ENCODE peak calls at places on chromosomes 16 and 17, in five cellular contexts. G, U, W, Y and K are unnamed samples.

GRCh38 chr17:78532922-78533640 is 44.1 kb downstream of the DNAH17 start:
- DNase-seq in Y (no peak), W (peak; percentile 35), U (no peak), G (peak; percentile 57), K (no peak)

GRCh38 chr17:15967706-15968399 is 22.9 kb downstream of the ADORA2B start:
- DNase-seq in W (no peak), G (no peak), U (no peak), Y (no peak), K (no peak)

GRCh38 chr16:81447383-81448101 is 2.9 kb downstream of the CMIP start:
- DNase-seq in G (no peak), W (peak; percentile 76), Y (no peak), U (peak; percentile 66), K (peak; percentile 59)

GRCh38 chr17:79985951-79986391 is 49.7 kb downstream of the TBC1D16 start:
- DNase-seq in Y (no peak), U (peak; percentile 4), W (peak; percentile 39), G (no peak), K (peak; percentile 8)

GRCh38 chr17:19308398-19308797 is 54.1 kb downstream of the B9D1 start:
- DNase-seq in Y (no peak), W (no peak), G (no peak), U (peak; percentile 23), K (no peak)

GRCh38 chr16:23398987-23399805 is 53.8 kb downstream of the COG7 start:
- DNase-seq in G (no peak), W (peak; percentile 89), Y (no peak), U (peak; percentile 58), K (peak; percentile 28)

GRCh38 chr16:68215302-68215701 is 20.6 kb downstream of the ESRP2 start:
- DNase-seq in W (peak; percentile 5), G (no peak), U (no peak), Y (no peak), K (no peak)

GRCh38 chr16:57531253-57531575 is 5.2 kb downstream of the CCDC102A start:
- DNase-seq in Y (no peak), W (no peak), U (peak; percentile 22), G (no peak), K (no peak)

GRCh38 chr16:56697456-56698155 is 15.3 kb downstream of the MT1X start:
- DNase-seq in U (no peak), Y (no peak), G (no peak), W (peak; percentile 20), K (no peak)

GRCh38 chr17:49695698-49696232 is 12.0 kb downstream of the SLC35B1 start:
- DNase-seq in Y (no peak), G (no peak), W (no peak), U (no peak), K (no peak)

GRCh38 chr16:50509521-50510341 is 38.5 kb upstream of the NKD1 start:
- DNase-seq in U (no peak), Y (peak; percentile 63), G (peak; percentile 35), W (peak; percentile 91), K (no peak)

GRCh38 chr16:46885960-46886763 is 2.0 kb downstream of the GPT2 start:
- DNase-seq in W (peak; percentile 76), U (no peak), Y (no peak), G (no peak), K (peak; percentile 41)

GRCh38 chr17:44820631-44821196 is 9.4 kb downstream of the GJC1 start:
- DNase-seq in W (no peak), U (no peak), G (peak; percentile 78), Y (no peak), K (no peak)

GRCh38 chr16:10880609-10881452 is 3.8 kb downstream of the CIITA start:
- DNase-seq in G (no peak), W (no peak), U (no peak), Y (no peak), K (no peak)

GRCh38 chr17:45361976-45362375 is 45.2 kb upstream of the MAP3K14 start:
- DNase-seq in W (peak; percentile 37), G (no peak), Y (peak; percentile 45), U (peak; percentile 22), K (no peak)

GRCh38 chr16:14375132-14375491 is 254.9 kb downstream of the PARN start:
- DNase-seq in Y (no peak), G (no peak), W (no peak), U (no peak), K (no peak)

GRCh38 chr16:27323781-27324561 is 10.2 kb downstream of the IL4R start:
- DNase-seq in U (no peak), Y (no peak), W (peak; percentile 66), G (no peak), K (no peak)

GRCh38 chr17:73203788-73204479 is 11.1 kb downstream of the COG1 start:
- DNase-seq in Y (no peak), U (no peak), G (no peak), W (no peak), K (no peak)

GRCh38 chr17:57431415-57431814 is 175.1 kb downstream of the MSI2 start:
- DNase-seq in W (no peak), U (no peak), Y (no peak), G (no peak), K (no peak)

GRCh38 chr16:23709536-23709935 is 3.5 kb downstream of the ERN2 start:
- DNase-seq in W (no peak), Y (no peak), U (no peak), G (no peak), K (no peak)

GRCh38 chr16:1654505-1655268 is 23.4 kb upstream of the JPT2 start:
- DNase-seq in W (no peak), G (no peak), Y (no peak), U (no peak), K (no peak)

GRCh38 chr17:45792995-45793755 is 9.1 kb downstream of the CRHR1 start:
- DNase-seq in G (no peak), W (no peak), U (no peak), Y (no peak), K (no peak)

GRCh38 chr16:83967838-83968482 is at the start of gene NECAB2:
- DNase-seq in G (peak; percentile 54), Y (no peak), W (peak; percentile 76), U (peak; percentile 66), K (peak; percentile 65)

GRCh38 chr17:44905006-44906000 is 6.1 kb upstream of the EFTUD2 start:
- DNase-seq in W (no peak), U (no peak), G (no peak), Y (no peak), K (no peak)

GRCh38 chr17:37607637-37608368 is 1.4 kb downstream of the SYNRG start:
- DNase-seq in G (no peak), U (no peak), W (no peak), Y (no peak), K (no peak)

GRCh38 chr16:65786916-65787315 is 579.6 kb upstream of the CDH5 start:
- DNase-seq in Y (no peak), U (no peak), W (no peak), G (no peak), K (peak; percentile 78)

GRCh38 chr17:50908860-50909764 is 43.0 kb upstream of the TOB1 start:
- DNase-seq in G (no peak), Y (no peak), U (peak; percentile 83), W (peak; percentile 94), K (peak; percentile 41)

GRCh38 chr17:19746517-19746916 is 1.6 kb downstream of the ALDH3A1 start:
- DNase-seq in G (no peak), W (no peak), U (no peak), Y (no peak), K (peak; percentile 5)

GRCh38 chr17:82238562-82239201 is 9.8 kb downstream of the SLC16A3 start:
- DNase-seq in W (peak; percentile 75), G (peak; percentile 95), U (peak; percentile 94), Y (peak; percentile 85), K (peak; percentile 79)
- H3K27ac ChIP-seq in W (no peak overlapping the region), G (peak overlapping the region; percentile 69), U (peak overlapping the region; percentile 82), Y (peak overlapping the region; percentile 62), K (no peak overlapping the region)

DNA sequence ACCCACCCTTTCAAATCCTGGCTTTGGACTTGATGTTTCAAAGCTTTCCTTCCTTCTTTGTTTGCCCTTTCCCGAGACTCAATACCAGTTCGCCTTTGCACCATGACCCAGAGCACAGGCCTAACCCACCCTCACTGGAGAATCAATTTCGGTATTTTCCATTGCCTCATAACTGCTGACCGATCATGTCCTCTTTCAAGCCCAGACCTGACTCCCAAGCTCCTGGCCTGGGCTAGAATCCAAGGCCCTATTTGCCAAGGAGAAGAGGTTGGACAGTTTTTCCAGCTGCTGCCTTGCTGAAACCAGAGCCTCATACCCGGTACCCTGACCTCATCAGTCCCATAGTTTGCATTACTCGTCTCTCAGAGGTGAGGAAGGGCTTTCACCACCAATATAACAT is 35.3 kb upstream of the HELZ start:
- DNase-seq in U (no peak), Y (no peak), G (no peak), W (no peak), K (no peak)
- H3K27ac ChIP-seq in U (no peak overlapping the region), Y (no peak overlapping the region), G (no peak overlapping the region), W (no peak overlapping the region), K (no peak overlapping the region)

GRCh38 chr17:75649687-75650086 is 16.5 kb downstream of the SMIM5 start:
- DNase-seq in Y (no peak), U (no peak), W (peak; percentile 36), G (no peak), K (no peak)

GRCh38 chr17:75652341-75652740 is 14.6 kb downstream of the RECQL5 start:
- DNase-seq in Y (no peak), W (no peak), U (no peak), G (no peak), K (no peak)

GRCh38 chr17:75650874-75651273 is 16.1 kb downstream of the RECQL5 start:
- DNase-seq in G (no peak), U (no peak), Y (no peak), W (peak; percentile 18), K (no peak)

GRCh38 chr17:75654176-75654575 is 12.8 kb downstream of the RECQL5 start:
- DNase-seq in W (no peak), G (no peak), Y (no peak), U (no peak), K (no peak)

DNA sequence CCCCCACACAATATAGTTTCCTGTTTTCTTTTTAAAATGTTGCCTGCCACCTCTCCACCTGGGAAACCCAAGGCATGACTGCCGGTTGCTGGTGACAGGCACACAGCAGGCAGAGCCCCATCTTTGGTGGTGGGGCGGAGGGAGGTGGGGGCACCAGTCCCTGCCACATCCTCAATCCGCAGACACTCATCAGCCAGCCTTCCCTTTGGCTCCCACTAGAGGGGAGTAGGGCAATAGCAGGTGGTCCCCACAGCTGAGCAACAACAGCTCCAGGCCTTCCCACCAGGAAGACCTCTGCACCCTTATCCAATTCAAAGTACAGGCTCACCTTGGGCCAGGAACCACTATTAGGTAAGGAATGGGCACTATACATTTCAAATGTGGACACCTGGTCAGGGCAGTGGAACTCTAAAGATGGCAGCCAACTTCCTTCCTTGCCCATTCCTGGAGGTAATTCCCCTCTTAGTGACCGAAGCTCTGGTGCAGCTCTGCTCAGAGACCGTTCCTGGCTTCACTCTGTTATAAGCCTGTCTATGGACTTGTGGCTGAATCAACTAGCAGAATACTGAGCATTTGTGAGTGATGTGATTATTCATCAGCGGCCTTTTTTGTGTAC is 13.9 kb downstream of the RECQL5 start:
- DNase-seq in G (peak; percentile 62), W (peak; percentile 92), U (no peak), Y (no peak), K (no peak)
- H3K27ac ChIP-seq in G (no peak overlapping the region), W (no peak overlapping the region), U (no peak overlapping the region), Y (no peak overlapping the region), K (no peak overlapping the region)

DNA sequence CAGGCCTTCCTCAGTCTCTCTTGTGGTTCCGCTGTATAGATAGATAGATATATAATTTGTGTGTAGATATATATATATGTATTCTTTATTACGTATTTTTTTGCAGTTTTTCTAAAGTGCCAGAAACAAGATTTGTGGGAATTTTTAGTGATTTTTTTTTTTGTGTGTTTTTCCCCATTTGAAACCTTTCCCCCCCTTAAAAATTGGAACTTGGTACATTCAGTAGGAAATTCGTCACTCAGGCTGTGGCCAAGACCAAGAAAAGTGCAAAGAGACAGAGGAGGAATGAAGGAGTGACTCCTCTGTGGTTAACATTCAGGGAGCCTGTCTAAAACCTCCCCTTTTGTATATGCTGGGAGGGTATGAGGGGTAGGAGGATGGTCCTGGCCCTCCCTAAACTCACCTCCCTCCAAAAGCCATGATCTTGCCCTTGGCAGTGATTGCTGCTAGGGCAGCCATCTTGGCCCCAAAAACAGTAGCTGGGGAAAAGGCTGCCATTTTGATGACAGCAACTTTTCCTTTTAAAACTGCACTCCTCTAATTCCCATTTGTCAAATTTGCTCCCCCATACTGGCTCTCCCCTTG is 15.2 kb downstream of the CHRNB1 start:
- DNase-seq in G (no peak), W (no peak), U (no peak), Y (no peak), K (no peak)
- H3K27ac ChIP-seq in G (no peak overlapping the region), W (no peak overlapping the region), U (no peak overlapping the region), Y (peak overlapping the region; percentile 53), K (no peak overlapping the region)